ENCODE peak calls at places on chromosomes 11 and 22, in six cellular contexts. H is CD4-positive, alpha-beta T cell; Q is stimulated activated CD4-positive, alpha-beta T cell treated with anti-CD3 and anti-CD28 coated beads, Interleukin-4, amount 100 ng/mL, for 24 hours; M is activated CD8-positive, alpha-beta memory T cell treated with anti-CD3 and anti-CD28 coated beads for 1 hour; V is activated T-cell treated with anti-CD3 and anti-CD28 coated beads, Interleukin-2, amount 50 U/mL, for 1 hour; G is islet precursor cell. U is an unnamed sample.

GRCh38 chr11:75474878-75475766 is 42.1 kb upstream of the KLHL35 start:
- DNase-seq in G (peak; percentile 73), V (peak; percentile 58), H (peak; percentile 30), M (peak; percentile 11), Q (peak; percentile 44), U (peak; percentile 12)

GRCh38 chr22:29780781-29781676 is 13.9 kb downstream of the UQCR10 start:
- DNase-seq in Q (no peak), M (no peak), V (no peak), G (peak; percentile 85), H (no peak), U (no peak)

GRCh38 chr11:79439893-79440450 is 858 bp downstream of the TENM4 start:
- DNase-seq in V (no peak), G (peak; percentile 77), H (no peak), M (no peak), Q (no peak), U (no peak)

GRCh38 chr11:67357831-67358555 is 4.6 kb upstream of the POLD4 start:
- DNase-seq in H (no peak), Q (no peak), G (no peak), V (no peak), M (no peak), U (no peak)

GRCh38 chr11:76610871-76611475 is 59.6 kb downstream of the LRRC32 start:
- DNase-seq in V (no peak), H (no peak), Q (no peak), G (peak; percentile 84), M (no peak), U (no peak)

GRCh38 chr11:12845739-12846358 is 163.3 kb upstream of the RASSF10 start:
- DNase-seq in V (no peak), H (no peak), Q (no peak), G (peak; percentile 86), M (no peak), U (no peak)

GRCh38 chr11:72231396-72232259 is 7.1 kb downstream of the INPPL1 start:
- DNase-seq in G (no peak), V (no peak), Q (no peak), H (no peak), M (no peak), U (no peak)

GRCh38 chr11:706439-706956 is 467 bp downstream of the EPS8L2 start:
- DNase-seq in G (peak; percentile 81), Q (no peak), V (no peak), M (no peak), H (no peak), U (no peak)

GRCh38 chr11:3156282-3156660 is 8.8 kb downstream of the OSBPL5 start:
- DNase-seq in Q (no peak), H (no peak), V (no peak), M (no peak), G (no peak), U (no peak)

GRCh38 chr11:27626269-27626937 is 73.9 kb downstream of the BDNF start:
- DNase-seq in M (no peak), H (no peak), Q (no peak), V (no peak), G (no peak), U (no peak)